ENCODE peak calls at places on chromosomes 3 and 15, in four cellular contexts. Q is transverse colon, I is prostate gland, E is K562. Z is an unnamed sample.

GRCh38 chr3:53234841-53235232 is 21.0 kb downstream of the TKT start:
- DNase-seq in Q (no peak), I (no peak), E (no peak), Z (no peak)

GRCh38 chr15:80856809-80857377 is 77.7 kb downstream of the CEMIP start:
- DNase-seq in Q (peak; percentile 73), I (peak; percentile 74), E (no peak), Z (peak; percentile 70)

GRCh38 chr3:122299872-122300460 is 25.1 kb upstream of the CSTA start:
- DNase-seq in Q (no peak), I (no peak), E (peak; percentile 29), Z (no peak)

GRCh38 chr3:55619186-55619808 is 132.2 kb upstream of the WNT5A start:
- DNase-seq in Q (no peak), I (no peak), E (no peak), Z (no peak)

GRCh38 chr15:100781961-100782525 is 97.6 kb upstream of the ALDH1A3 start:
- DNase-seq in Q (no peak), I (peak; percentile 1), E (no peak), Z (no peak)

GRCh38 chr3:188241072-188241471 is 87.1 kb downstream of the LPP start:
- DNase-seq in Q (no peak), I (no peak), E (no peak), Z (no peak)

GRCh38 chr3:10883478-10884234 is 67.6 kb downstream of the SLC6A11 start:
- DNase-seq in Q (no peak), I (peak; percentile 11), E (peak; percentile 40), Z (no peak)

GRCh38 chr3:11438636-11439035 is 166.4 kb downstream of the ATG7 start:
- DNase-seq in Q (no peak), I (no peak), E (no peak), Z (no peak)

GRCh38 chr3:24220859-24221657 is 273.6 kb downstream of the THRB start:
- DNase-seq in Q (peak; percentile 15), I (peak; percentile 19), E (no peak), Z (no peak)

GRCh38 chr3:53938645-53939044 is 47.0 kb upstream of the SELENOK start:
- DNase-seq in Q (peak; percentile 19), I (peak; percentile 20), E (peak; percentile 24), Z (peak; percentile 43)

DNA sequence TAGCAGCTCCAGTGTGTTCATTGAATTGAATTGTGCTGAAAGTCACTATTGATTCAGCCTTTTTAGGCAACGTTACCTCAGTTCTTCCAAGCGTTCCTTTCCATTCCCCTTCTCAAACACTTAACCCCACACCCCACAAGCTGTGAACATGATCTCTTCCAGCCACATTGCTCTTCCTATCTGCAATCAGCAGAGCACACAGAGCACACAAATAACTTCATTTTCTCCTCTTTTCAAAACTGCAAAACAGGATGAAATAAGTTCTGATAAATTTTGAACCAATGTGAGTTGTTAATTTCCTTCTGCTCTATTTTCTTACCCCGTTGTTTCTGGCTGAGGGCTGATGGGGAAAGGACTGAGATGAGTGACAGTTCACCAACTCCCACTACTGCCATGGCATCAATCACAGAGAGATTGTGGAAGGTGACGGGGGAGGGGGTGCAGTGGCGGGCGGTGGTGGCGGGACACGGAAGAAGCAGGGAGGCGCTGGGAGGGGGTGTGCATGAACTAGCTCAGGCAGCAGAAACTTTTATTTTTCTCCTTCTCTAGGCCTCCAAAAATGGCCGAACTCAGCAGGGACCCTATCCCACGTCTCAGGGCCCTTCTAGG is 147.2 kb downstream of the SSR3 start:
- DNase-seq in Q (no peak), I (no peak), E (no peak), Z (no peak)
- H3K27me3 ChIP-seq in Q (no peaks in the 10 kb centered on the region), I (no peaks in the 10 kb centered on the region), E (peaks cover 4% of the 10 kb centered on the region), Z (no peaks in the 10 kb centered on the region)

GRCh38 chr3:43691120-43692002 is 623 bp downstream of the ABHD5 start:
- DNase-seq in Q (peak; percentile 82), I (peak; percentile 69), E (peak; percentile 78), Z (peak; percentile 84)
- TF ChIP-seq POLR2AphosphoS5 in Q (peak; percentile 50), I (peak; percentile 33), E (no peak), Z (peak; percentile 84)

GRCh38 chr3:190541008-190541407 is 27.1 kb downstream of the IL1RAP start:
- DNase-seq in Q (no peak), I (no peak), E (no peak), Z (no peak)
- H3K27me3 ChIP-seq in Q (no peaks in the 10 kb centered on the region), I (no peaks in the 10 kb centered on the region), E (no peaks in the 10 kb centered on the region), Z (no peaks in the 10 kb centered on the region)

GRCh38 chr3:197555281-197556261 is at the start of gene BDH1:
- DNase-seq in Q (peak; percentile 69), I (peak; percentile 15), E (no peak), Z (peak; percentile 59)
- TF ChIP-seq POLR2AphosphoS5 in Q (peak; percentile 41), I (no peak), E (no peak), Z (peak; percentile 38)

Z was measured in stomach.